ENCODE peak calls at places on chromosomes 16 and 17, in six cellular contexts. V is fibroblast of mammary gland, E is cardiac muscle cell, L is activated B cell treated with CpG ODN at 0.5 μM for 24 hours, O is HFF-Myc, H is ovary. J is an unnamed sample.

GRCh38 chr16:57541754-57542435 is 548 bp upstream of the ADGRG5 start:
- DNase-seq in V (no peak), E (no peak), L (no peak), O (no peak), H (no peak), J (no peak)

GRCh38 chr17:33447090-33447489 is 154.0 kb upstream of the ASIC2 start:
- DNase-seq in V (no peak), E (no peak), L (no peak), O (no peak), H (no peak), J (no peak)

GRCh38 chr17:35312790-35313711 is 60.4 kb downstream of the SLFN11 start:
- DNase-seq in V (peak; percentile 76), E (peak; percentile 72), L (peak; percentile 53), O (peak; percentile 42), H (peak; percentile 40), J (peak; percentile 17)

GRCh38 chr17:66782866-66783265 is 52.1 kb upstream of the CACNG5 start:
- DNase-seq in V (no peak), E (no peak), L (no peak), O (no peak), H (no peak), J (no peak)

GRCh38 chr16:73046484-73047214 is 1.3 kb downstream of the ZFHX3 start:
- DNase-seq in V (no peak), E (no peak), L (no peak), O (no peak), H (no peak), J (no peak)

GRCh38 chr17:78113804-78114785 is 14.5 kb downstream of the TMC6 start:
- DNase-seq in V (peak; percentile 4), E (no peak), L (no peak), O (no peak), H (no peak), J (no peak)

GRCh38 chr17:45087978-45088377 is 26.9 kb downstream of the NMT1 start:
- DNase-seq in V (no peak), E (no peak), L (no peak), O (no peak), H (no peak), J (no peak)

GRCh38 chr16:66728117-66728787 is 23.2 kb downstream of the DYNC1LI2 start:
- DNase-seq in V (peak; percentile 78), E (peak; percentile 61), L (no peak), O (no peak), H (no peak), J (no peak)

GRCh38 chr17:38341035-38341721 is 2.6 kb downstream of the GPR179 start:
- DNase-seq in V (no peak), E (peak; percentile 77), L (no peak), O (no peak), H (no peak), J (no peak)

GRCh38 chr17:6994666-6995246 is 1.1 kb upstream of the ALOX12 start:
- DNase-seq in V (no peak), E (no peak), L (no peak), O (no peak), H (no peak), J (no peak)

GRCh38 chr17:43563262-43564079 is 17.3 kb upstream of the ETV4 start:
- DNase-seq in V (no peak), E (no peak), L (no peak), O (no peak), H (no peak), J (no peak)

GRCh38 chr16:56247018-56247417 is 55.7 kb downstream of the GNAO1 start:
- DNase-seq in V (no peak), E (no peak), L (no peak), O (no peak), H (no peak), J (no peak)

GRCh38 chr17:2624292-2624731 is 30.9 kb downstream of the PAFAH1B1 start:
- DNase-seq in V (no peak), E (no peak), L (no peak), O (no peak), H (no peak), J (no peak)

GRCh38 chr16:56629531-56629930 is 2.9 kb upstream of the MT1M start:
- DNase-seq in V (no peak), E (no peak), L (no peak), O (no peak), H (no peak), J (no peak)

GRCh38 chr17:4597975-4598374 is 13.6 kb downstream of the SMTNL2 start:
- DNase-seq in V (no peak), E (no peak), L (no peak), O (no peak), H (no peak), J (no peak)

GRCh38 chr16:29649560-29650494 is 13.2 kb upstream of the SPN start:
- DNase-seq in V (no peak), E (no peak), L (no peak), O (no peak), H (no peak), J (no peak)

GRCh38 chr16:12462690-12463646 is 340.7 kb downstream of the CPPED1 start:
- DNase-seq in V (peak; percentile 61), E (no peak), L (no peak), O (peak; percentile 26), H (no peak), J (peak; percentile 82)

GRCh38 chr17:5533486-5534315 is 47.3 kb downstream of the MIS12 start:
- DNase-seq in V (no peak), E (no peak), L (no peak), O (no peak), H (no peak), J (no peak)

GRCh38 chr17:64615025-64615677 is 47.0 kb downstream of the SMURF2 start:
- DNase-seq in V (peak; percentile 57), E (no peak), L (no peak), O (no peak), H (no peak), J (no peak)

GRCh38 chr17:48997103-48997826 is at the start of gene IGF2BP1:
- DNase-seq in V (peak; percentile 18), E (peak; percentile 87), L (peak; percentile 40), O (no peak), H (no peak), J (no peak)

GRCh38 chr16:87664792-87665191 is 62.5 kb downstream of the JPH3 start:
- DNase-seq in V (no peak), E (no peak), L (no peak), O (no peak), H (no peak), J (no peak)

GRCh38 chr17:53088501-53088900 is 734.2 kb upstream of the KIF2B start:
- DNase-seq in V (no peak), E (no peak), L (no peak), O (no peak), H (no peak), J (no peak)

GRCh38 chr16:87686697-87687570 is 78.9 kb downstream of the KLHDC4 start:
- DNase-seq in V (peak; percentile 6), E (no peak), L (no peak), O (no peak), H (no peak), J (no peak)

GRCh38 chr16:720990-721764 is at the start of gene ANTKMT:
- DNase-seq in V (peak; percentile 58), E (peak; percentile 95), L (peak; percentile 89), O (no peak), H (peak; percentile 81), J (no peak)

GRCh38 chr16:81657224-81657623 is 121.9 kb upstream of the PLCG2 start:
- DNase-seq in V (no peak), E (peak; percentile 74), L (no peak), O (no peak), H (no peak), J (no peak)

GRCh38 chr16:65524997-65525396 is 403.1 kb upstream of the CDH11 start:
- DNase-seq in V (peak; percentile 56), E (no peak), L (no peak), O (no peak), H (no peak), J (peak; percentile 13)

GRCh38 chr17:83154311-83155127 is 75.1 kb downstream of the METRNL start:
- DNase-seq in V (no peak), E (no peak), L (no peak), O (no peak), H (no peak), J (no peak)

GRCh38 chr17:68006797-68007196 is 10.5 kb upstream of the C17orf58 start:
- DNase-seq in V (peak; percentile 4), E (no peak), L (no peak), O (no peak), H (no peak), J (no peak)

GRCh38 chr17:68015081-68015723 is 18.9 kb upstream of the C17orf58 start:
- DNase-seq in V (no peak), E (no peak), L (no peak), O (no peak), H (no peak), J (no peak)

GRCh38 chr17:68016838-68017237 is 18.7 kb upstream of the KPNA2 start:
- DNase-seq in V (no peak), E (no peak), L (no peak), O (no peak), H (no peak), J (no peak)

GRCh38 chr17:68013385-68013784 is 17.1 kb upstream of the C17orf58 start:
- DNase-seq in V (no peak), E (no peak), L (no peak), O (no peak), H (no peak), J (no peak)

DNA sequence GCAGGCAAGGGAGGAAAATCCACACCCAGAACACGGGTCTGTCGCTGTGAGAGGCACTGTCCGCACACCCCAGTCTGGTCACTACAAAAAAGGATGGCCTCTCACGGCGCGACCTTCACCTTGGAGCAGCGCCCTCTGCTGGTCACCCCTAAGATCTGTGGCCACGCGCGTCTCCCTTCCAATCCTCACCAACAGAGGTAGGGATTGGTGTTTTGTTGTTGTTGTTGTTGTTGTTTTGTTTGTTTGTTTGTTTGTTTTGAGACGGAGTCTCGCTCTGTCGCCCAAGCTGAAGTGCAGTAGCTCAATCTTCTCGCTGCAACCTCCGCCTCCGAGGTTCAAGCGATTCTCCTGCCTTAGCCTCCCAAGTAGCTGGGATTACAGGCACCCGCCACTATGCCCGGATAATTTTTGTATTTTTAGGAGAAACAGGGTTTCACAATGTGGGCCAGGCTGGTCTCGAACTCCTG is 15.0 kb upstream of the C17orf58 start:
- DNase-seq in V (peak; percentile 40), E (peak; percentile 63), L (peak; percentile 45), O (no peak), H (no peak), J (no peak)
- TF ChIP-seq CTCF in V (peak; percentile 68), E (peak; percentile 76), L (no peak), O (peak; percentile 76), H (no peak), J (peak; percentile 73)

GRCh38 chr16:15523092-15523541 is 88.7 kb downstream of the BMERB1 start:
- DNase-seq in V (no peak), E (no peak), L (no peak), O (no peak), H (no peak), J (no peak)
- TF ChIP-seq CTCF in V (no peak), E (no peak), L (no peak), O (no peak), H (no peak), J (no peak)

DNA sequence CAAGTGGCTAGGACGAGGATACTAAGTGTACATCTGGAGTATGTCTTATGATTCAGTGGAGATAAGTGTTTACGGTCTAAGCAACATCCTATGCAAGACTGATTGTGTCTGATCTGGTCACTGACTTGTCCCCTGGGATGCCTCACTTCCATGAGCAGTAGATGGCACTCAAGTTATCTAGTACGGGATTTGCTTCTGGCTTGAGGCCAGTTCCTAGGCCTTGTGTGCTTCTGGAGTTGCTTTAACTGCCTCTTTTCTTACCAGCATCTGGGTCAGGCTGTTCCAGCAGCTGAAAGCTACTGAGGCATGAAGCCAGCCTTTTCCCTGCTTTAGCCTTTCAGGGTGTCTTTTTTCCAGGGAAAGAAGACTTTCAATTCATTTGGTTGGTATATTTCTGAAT is 23.0 kb downstream of the SUPT6H start:
- DNase-seq in V (peak; percentile 50), E (no peak), L (no peak), O (peak; percentile 33), H (peak; percentile 44), J (no peak)
- TF ChIP-seq CTCF in V (no peak), E (no peak), L (no peak), O (no peak), H (no peak), J (no peak)

GRCh38 chr16:4846901-4847773 is at the start of the genes GLYR1 and UBN1:
- DNase-seq in V (peak; percentile 94), E (peak; percentile 99), L (peak; percentile 100), O (peak; percentile 79), H (peak; percentile 99), J (peak; percentile 85)
- TF ChIP-seq CTCF in V (no peak), E (no peak), L (no peak), O (no peak), H (peak; percentile 3), J (no peak)

J was measured in retinal pigment epithelial cell.